ENCODE peak calls at places on chromosomes 11 and 22, in seven cellular contexts. N is pancreas, S is neural progenitor cell, J is K562, L is right atrium auricular region, Y is thoracic aorta, Z is neuronal stem cell. R is an unnamed sample. For H3K4me1, the result is how much of the 10 kb centered on the place peaks cover.

GRCh38 chr11:112024178-112024777 is 930 bp upstream of the DLAT start:
- DNase-seq in J (peak), N (no peak), Y (no peak), Z (peak), S (peak), L (no peak), R (no peak)

GRCh38 chr11:47407746-47408590 is at the start of gene SLC39A13:
- DNase-seq in S (peak), Y (peak), Z (peak), J (peak), L (peak), N (peak), R (peak)

GRCh38 chr22:48353116-48353947 is 1474.3 kb downstream of the BRD1 start:
- DNase-seq in N (no peak), J (no peak), L (no peak), S (no peak), Z (no peak), Y (no peak), R (no peak)

GRCh38 chr22:45290410-45290936 is 5.7 kb downstream of the UPK3A start:
- DNase-seq in N (no peak), Z (no peak), Y (no peak), L (no peak), J (no peak), S (peak), R (no peak)

GRCh38 chr11:7606496-7606895 is 66.8 kb downstream of the CYB5R2 start:
- DNase-seq in S (no peak), J (no peak), Y (no peak), Z (no peak), L (no peak), N (no peak), R (no peak)

GRCh38 chr22:46852771-46853170 is 90.3 kb downstream of the TBC1D22A start:
- DNase-seq in Z (no peak), S (no peak), Y (no peak), N (no peak), J (no peak), L (no peak), R (no peak)

GRCh38 chr11:34941688-34942087 is 25.3 kb downstream of the PDHX start:
- DNase-seq in Y (no peak), L (no peak), J (no peak), S (no peak), N (no peak), Z (no peak), R (no peak)

GRCh38 chr11:44622190-44622650 is 56.8 kb downstream of the CD82 start:
- DNase-seq in Z (no peak), S (no peak), L (peak), Y (no peak), J (no peak), N (peak), R (no peak)

GRCh38 chr22:20324139-20324516 is 4.3 kb upstream of the DGCR6L start:
- DNase-seq in J (no peak), N (no peak), Y (no peak), S (peak), Z (no peak), L (peak), R (no peak)

GRCh38 chr22:40240160-40240559 is 62.4 kb downstream of the TNRC6B start:
- DNase-seq in N (no peak), L (no peak), Z (peak), Y (no peak), S (peak), J (no peak), R (no peak)
- H3K4me1 ChIP-seq in N (under half), L (under half), Z (under half), Y (half or more), S (under half), J (under half), R (half or more)

GRCh38 chr11:118434123-118434552 is 2.2 kb upstream of the KMT2A start:
- DNase-seq in J (no peak), Z (no peak), N (no peak), L (no peak), Y (no peak), S (no peak), R (no peak)
- H3K4me3 ChIP-seq in J (peak), Z (no peak), N (peak), L (peak), Y (peak), S (peak), R (peak)

DNA sequence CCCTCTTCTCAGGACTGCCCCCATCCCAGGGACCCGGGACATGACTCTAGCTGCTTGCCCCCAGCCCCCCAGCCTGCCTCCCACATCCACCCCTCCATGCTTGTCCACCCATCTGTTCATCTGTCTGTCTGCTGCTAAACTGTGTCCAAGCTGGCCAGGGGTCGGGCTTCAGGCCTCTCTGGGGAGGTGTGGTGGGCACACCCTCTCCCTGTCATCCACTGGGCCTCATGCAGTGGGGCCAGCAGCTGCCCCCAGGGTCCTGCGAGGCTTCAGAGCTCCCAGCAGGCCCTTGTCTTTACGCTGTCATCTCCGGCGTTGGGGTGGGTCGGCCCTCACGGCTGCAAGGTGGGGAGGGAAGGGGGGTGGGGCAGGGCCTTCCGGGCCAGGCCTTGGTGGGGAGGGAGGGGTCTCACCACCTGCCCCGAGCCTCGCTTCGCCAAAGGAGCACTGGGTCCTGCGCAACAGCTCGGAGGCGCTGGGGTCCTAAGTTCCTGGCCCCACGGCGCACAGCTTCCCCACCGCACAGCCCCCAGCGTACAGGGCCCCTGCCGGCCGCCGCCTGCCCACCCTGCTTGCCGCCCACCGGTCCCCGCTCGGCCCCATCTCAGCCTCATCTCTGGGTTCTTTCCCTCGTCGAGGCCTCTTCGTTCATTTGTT is 26.7 kb downstream of the MOB2 start:
- DNase-seq in Z (no peak), J (no peak), Y (no peak), S (no peak), N (no peak), L (no peak), R (no peak)
- H3K27ac ChIP-seq in Z (no peak), J (no peak), Y (peak), S (no peak), N (no peak), L (peak), R (no peak)

GRCh38 chr11:65134240-65134951 is at the start of gene SYVN1:
- DNase-seq in Y (peak), Z (peak), N (peak), S (peak), J (peak), L (peak), R (peak)

GRCh38 chr11:65132988-65133700 is 1.2 kb downstream of the SYVN1 start:
- DNase-seq in S (peak), N (peak), J (peak), Z (no peak), Y (no peak), L (no peak), R (peak)

GRCh38 chr11:65132238-65132987 is 1.9 kb downstream of the SYVN1 start:
- DNase-seq in Z (no peak), Y (no peak), J (no peak), N (no peak), L (no peak), S (no peak), R (no peak)

GRCh38 chr11:65134952-65135632 is 773 bp upstream of the SYVN1 start:
- DNase-seq in S (peak), L (peak), Z (peak), J (peak), N (peak), Y (peak), R (peak)

DNA sequence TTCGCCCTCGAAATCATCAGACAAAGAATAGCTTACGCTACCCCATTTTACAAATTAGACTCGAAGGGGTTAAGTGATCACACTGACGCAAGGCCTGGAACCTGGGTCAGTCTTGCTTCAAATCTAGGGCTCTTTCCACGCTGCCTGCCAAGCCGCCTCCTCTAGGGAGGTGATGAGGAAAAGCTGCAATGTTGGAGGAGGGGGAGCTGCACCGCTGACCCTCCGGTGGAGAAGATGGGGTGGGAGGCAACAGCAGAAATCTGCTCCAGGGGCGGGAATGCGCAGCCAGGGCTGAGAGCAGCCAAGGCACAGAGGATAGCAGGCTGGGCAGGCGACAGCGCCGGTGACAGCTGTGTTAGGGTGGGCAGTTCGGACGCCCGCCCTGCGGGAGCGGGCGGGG is 595 bp downstream of the SYVN1 start:
- DNase-seq in S (no peak), Z (no peak), J (no peak), N (no peak), Y (no peak), L (no peak), R (no peak)
- H3K4me1 ChIP-seq in S (under half), Z (under half), J (under half), N (under half), Y (under half), L (under half), R (under half)

GRCh38 chr11:27315816-27316215 is 47.2 kb downstream of the CCDC34 start:
- DNase-seq in S (no peak), Z (no peak), J (no peak), L (no peak), N (no peak), Y (no peak), R (no peak)

GRCh38 chr11:27313157-27313821 is 49.7 kb downstream of the CCDC34 start:
- DNase-seq in Y (no peak), J (no peak), S (no peak), Z (no peak), N (no peak), L (no peak), R (no peak)

GRCh38 chr11:27317751-27318150 is 45.3 kb downstream of the CCDC34 start:
- DNase-seq in N (no peak), Y (no peak), S (no peak), Z (no peak), J (no peak), L (no peak), R (no peak)

DNA sequence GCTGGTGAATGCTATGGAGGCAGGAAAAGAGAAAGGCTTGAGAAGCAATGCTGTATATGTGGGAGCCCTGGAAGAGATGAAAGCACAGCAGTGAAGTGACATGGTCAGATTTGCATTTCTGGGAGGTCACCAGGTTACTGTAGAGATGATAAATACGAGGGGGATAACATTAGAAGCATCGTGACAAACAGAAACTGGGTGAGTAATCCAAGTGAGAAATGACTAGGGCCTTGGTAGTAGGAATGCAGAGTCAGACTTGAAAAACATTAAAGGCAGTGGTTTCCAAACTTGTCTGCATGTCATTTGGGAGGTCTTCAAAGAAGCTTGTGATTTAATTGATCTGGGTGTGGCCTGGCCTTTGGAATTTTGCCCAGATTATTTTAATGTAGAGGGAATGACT is 44.0 kb downstream of the CCDC34 start:
- DNase-seq in L (no peak), Y (no peak), S (no peak), N (no peak), J (no peak), Z (no peak), R (no peak)
- H3K4me3 ChIP-seq in L (no peak), Y (no peak), S (no peak), N (no peak), J (no peak), Z (no peak), R (no peak)

GRCh38 chr11:31687861-31688260 is 123.3 kb downstream of the PAX6 start:
- DNase-seq in L (no peak), S (no peak), J (no peak), N (no peak), Y (no peak), Z (no peak), R (no peak)

GRCh38 chr11:31690516-31690915 is 120.6 kb downstream of the PAX6 start:
- DNase-seq in J (no peak), N (no peak), Y (no peak), Z (no peak), S (no peak), L (no peak), R (no peak)

GRCh38 chr11:31689559-31689958 is 121.6 kb downstream of the PAX6 start:
- DNase-seq in Z (no peak), Y (no peak), S (no peak), L (no peak), J (no peak), N (no peak), R (no peak)

GRCh38 chr11:31690041-31690440 is 121.1 kb downstream of the PAX6 start:
- DNase-seq in J (no peak), Y (no peak), N (no peak), L (no peak), Z (no peak), S (no peak), R (no peak)

GRCh38 chr11:31692466-31692865 is 118.7 kb downstream of the PAX6 start:
- DNase-seq in Y (no peak), S (no peak), Z (no peak), L (no peak), J (no peak), N (no peak), R (no peak)
- H3K27ac ChIP-seq in Y (no peak), S (peak), Z (no peak), L (no peak), J (no peak), N (no peak), R (no peak)

DNA sequence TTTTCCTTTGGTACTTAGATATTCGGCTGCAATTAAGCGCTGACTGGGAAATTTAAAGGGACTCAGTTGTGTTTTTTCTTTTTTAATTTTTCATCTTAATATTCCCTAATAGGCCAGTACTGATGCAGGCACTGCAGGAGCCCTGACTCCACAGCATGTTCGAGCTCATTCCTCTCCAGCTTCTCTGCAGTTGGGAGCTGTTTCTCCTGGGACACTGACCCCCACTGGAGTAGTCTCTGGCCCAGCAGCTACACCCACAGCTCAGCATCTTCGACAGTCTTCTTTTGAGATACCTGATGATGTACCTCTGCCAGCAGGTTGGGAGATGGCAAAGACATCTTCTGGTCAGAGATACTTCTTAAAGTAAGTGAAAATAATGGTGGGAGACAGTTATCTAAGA is 3.8 kb downstream of the YAP1 start:
- DNase-seq in N (no peak), S (no peak), Z (no peak), Y (no peak), J (no peak), L (no peak), R (no peak)
- H3K4me1 ChIP-seq in N (under half), S (half or more), Z (under half), Y (under half), J (under half), L (under half), R (under half)

DNA sequence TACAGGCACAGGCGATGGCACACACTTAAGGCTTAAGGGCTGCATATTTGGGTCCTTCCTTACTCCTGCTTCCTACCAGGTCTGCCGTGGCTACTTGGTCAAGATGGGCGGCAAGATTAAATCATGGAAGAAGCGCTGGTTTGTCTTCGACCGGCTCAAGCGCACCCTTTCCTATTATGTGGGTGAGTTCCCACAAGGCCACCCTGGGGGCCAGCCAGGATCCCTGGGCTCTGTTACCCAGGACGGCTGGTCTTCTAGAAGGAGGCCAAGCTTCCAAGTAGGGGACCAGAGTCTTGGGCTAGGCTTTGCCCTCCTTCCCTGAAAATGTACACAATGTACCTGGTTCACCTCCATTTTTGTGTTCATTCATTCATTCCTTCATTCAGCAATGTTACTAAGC is 29.1 kb downstream of the TREH start:
- DNase-seq in J (no peak), N (no peak), Y (no peak), Z (no peak), L (no peak), S (no peak), R (no peak)
- H3K4me3 ChIP-seq in J (no peak), N (no peak), Y (no peak), Z (no peak), L (no peak), S (no peak), R (no peak)